ENCODE peak calls at places on chromosomes 7 and 10, in ten cellular contexts. One of them, this sample, is unnamed.
A peak's percentile ranks its signal among the peaks of the same experiment; 100 is the strongest.

GRCh38 chr7:1611708-1612241 is 41.9 kb upstream of the PSMG3 start:
- DNase-seq in stomach: no peak
- DNase-seq in lower leg skin: no peak
- DNase-seq in NB4: no peak
- DNase-seq in spleen: no peak
- DNase-seq in tibial artery: no peak
- DNase-seq in esophagus squamous epithelium: no peak
- DNase-seq in brain microvascular endothelial cell: peak; percentile 27
- DNase-seq in fibroblast of pulmonary artery: peak; percentile 77
- DNase-seq in left ventricle myocardium inferior: no peak
- DNase-seq in this sample: peak; percentile 52

GRCh38 chr7:38306914-38307313 is 33.5 kb upstream of the TARP start:
- DNase-seq in stomach: no peak
- DNase-seq in lower leg skin: no peak
- DNase-seq in NB4: peak; percentile 98
- DNase-seq in spleen: no peak
- DNase-seq in tibial artery: no peak
- DNase-seq in esophagus squamous epithelium: no peak
- DNase-seq in brain microvascular endothelial cell: no peak
- DNase-seq in fibroblast of pulmonary artery: no peak
- DNase-seq in left ventricle myocardium inferior: no peak
- DNase-seq in this sample: no peak

GRCh38 chr7:155212301-155213015 is 85.2 kb upstream of the INSIG1 start:
- DNase-seq in stomach: no peak
- DNase-seq in lower leg skin: no peak
- DNase-seq in NB4: no peak
- DNase-seq in spleen: peak; percentile 59
- DNase-seq in tibial artery: peak; percentile 55
- DNase-seq in esophagus squamous epithelium: no peak
- DNase-seq in brain microvascular endothelial cell: no peak
- DNase-seq in fibroblast of pulmonary artery: no peak
- DNase-seq in left ventricle myocardium inferior: no peak
- DNase-seq in this sample: no peak

GRCh38 chr7:84568786-84569185 is 374.2 kb upstream of the SEMA3A start:
- DNase-seq in stomach: no peak
- DNase-seq in lower leg skin: no peak
- DNase-seq in NB4: no peak
- DNase-seq in spleen: no peak
- DNase-seq in tibial artery: no peak
- DNase-seq in esophagus squamous epithelium: no peak
- DNase-seq in brain microvascular endothelial cell: no peak
- DNase-seq in fibroblast of pulmonary artery: no peak
- DNase-seq in left ventricle myocardium inferior: no peak
- DNase-seq in this sample: no peak

GRCh38 chr10:33385686-33386085 is 51.2 kb upstream of the NRP1 start:
- DNase-seq in stomach: no peak
- DNase-seq in lower leg skin: no peak
- DNase-seq in NB4: no peak
- DNase-seq in spleen: no peak
- DNase-seq in tibial artery: no peak
- DNase-seq in esophagus squamous epithelium: no peak
- DNase-seq in brain microvascular endothelial cell: no peak
- DNase-seq in fibroblast of pulmonary artery: no peak
- DNase-seq in left ventricle myocardium inferior: no peak
- DNase-seq in this sample: no peak

GRCh38 chr7:45087301-45088145 is 1.2 kb downstream of the NACAD start:
- DNase-seq in stomach: no peak
- DNase-seq in lower leg skin: no peak
- DNase-seq in NB4: no peak
- DNase-seq in spleen: peak; percentile 64
- DNase-seq in tibial artery: no peak
- DNase-seq in esophagus squamous epithelium: no peak
- DNase-seq in brain microvascular endothelial cell: no peak
- DNase-seq in fibroblast of pulmonary artery: no peak
- DNase-seq in left ventricle myocardium inferior: no peak
- DNase-seq in this sample: no peak

GRCh38 chr10:77186936-77187335 is 450.7 kb downstream of the KCNMA1 start:
- DNase-seq in stomach: no peak
- DNase-seq in lower leg skin: no peak
- DNase-seq in NB4: no peak
- DNase-seq in spleen: no peak
- DNase-seq in tibial artery: no peak
- DNase-seq in esophagus squamous epithelium: no peak
- DNase-seq in brain microvascular endothelial cell: no peak
- DNase-seq in fibroblast of pulmonary artery: no peak
- DNase-seq in left ventricle myocardium inferior: no peak
- DNase-seq in this sample: no peak

GRCh38 chr10:124539935-124540641 is 78.5 kb downstream of the LHPP start:
- DNase-seq in stomach: peak; percentile 64
- DNase-seq in lower leg skin: peak; percentile 94
- DNase-seq in NB4: peak; percentile 69
- DNase-seq in spleen: peak; percentile 95
- DNase-seq in tibial artery: no peak
- DNase-seq in esophagus squamous epithelium: no peak
- DNase-seq in brain microvascular endothelial cell: no peak
- DNase-seq in fibroblast of pulmonary artery: peak; percentile 54
- DNase-seq in left ventricle myocardium inferior: peak; percentile 71
- DNase-seq in this sample: no peak

GRCh38 chr10:95451150-95451549 is 110.0 kb downstream of the SORBS1 start:
- DNase-seq in stomach: no peak
- DNase-seq in lower leg skin: no peak
- DNase-seq in NB4: no peak
- DNase-seq in spleen: no peak
- DNase-seq in tibial artery: peak; percentile 86
- DNase-seq in esophagus squamous epithelium: no peak
- DNase-seq in brain microvascular endothelial cell: no peak
- DNase-seq in fibroblast of pulmonary artery: no peak
- DNase-seq in left ventricle myocardium inferior: no peak
- DNase-seq in this sample: no peak

GRCh38 chr7:96308253-96308949 is 13.5 kb downstream of the SLC25A13 start:
- DNase-seq in stomach: no peak
- DNase-seq in lower leg skin: no peak
- DNase-seq in NB4: no peak
- DNase-seq in spleen: no peak
- DNase-seq in tibial artery: no peak
- DNase-seq in esophagus squamous epithelium: no peak
- DNase-seq in brain microvascular endothelial cell: no peak
- DNase-seq in fibroblast of pulmonary artery: no peak
- DNase-seq in left ventricle myocardium inferior: no peak
- DNase-seq in this sample: no peak

GRCh38 chr10:34723746-34724145 is 91.3 kb downstream of the PARD3 start:
- DNase-seq in stomach: peak; percentile 58
- DNase-seq in lower leg skin: peak; percentile 83
- DNase-seq in NB4: peak; percentile 37
- DNase-seq in spleen: no peak
- DNase-seq in tibial artery: no peak
- DNase-seq in esophagus squamous epithelium: no peak
- DNase-seq in brain microvascular endothelial cell: peak; percentile 73
- DNase-seq in fibroblast of pulmonary artery: peak; percentile 82
- DNase-seq in left ventricle myocardium inferior: no peak
- DNase-seq in this sample: no peak

GRCh38 chr10:63977329-63977923 is 456.2 kb downstream of the REEP3 start:
- DNase-seq in stomach: no peak
- DNase-seq in lower leg skin: no peak
- DNase-seq in NB4: peak; percentile 62
- DNase-seq in spleen: no peak
- DNase-seq in tibial artery: no peak
- DNase-seq in esophagus squamous epithelium: no peak
- DNase-seq in brain microvascular endothelial cell: peak; percentile 48
- DNase-seq in fibroblast of pulmonary artery: peak; percentile 52
- DNase-seq in left ventricle myocardium inferior: no peak
- DNase-seq in this sample: no peak

GRCh38 chr7:151632750-151633515 is 113.2 kb upstream of the RHEB start:
- DNase-seq in stomach: peak; percentile 61
- DNase-seq in lower leg skin: peak; percentile 88
- DNase-seq in NB4: peak; percentile 93
- DNase-seq in spleen: peak; percentile 93
- DNase-seq in tibial artery: peak; percentile 76
- DNase-seq in esophagus squamous epithelium: peak; percentile 6
- DNase-seq in brain microvascular endothelial cell: peak; percentile 52
- DNase-seq in fibroblast of pulmonary artery: peak; percentile 43
- DNase-seq in left ventricle myocardium inferior: peak; percentile 57
- DNase-seq in this sample: no peak

GRCh38 chr10:112832361-112832878 is 117.6 kb upstream of the TCF7L2 start:
- DNase-seq in stomach: no peak
- DNase-seq in lower leg skin: no peak
- DNase-seq in NB4: no peak
- DNase-seq in spleen: no peak
- DNase-seq in tibial artery: no peak
- DNase-seq in esophagus squamous epithelium: no peak
- DNase-seq in brain microvascular endothelial cell: no peak
- DNase-seq in fibroblast of pulmonary artery: no peak
- DNase-seq in left ventricle myocardium inferior: no peak
- DNase-seq in this sample: no peak

GRCh38 chr10:106956216-106956915 is 208.1 kb downstream of the SORCS1 start:
- DNase-seq in stomach: no peak
- DNase-seq in lower leg skin: no peak
- DNase-seq in NB4: no peak
- DNase-seq in spleen: no peak
- DNase-seq in tibial artery: no peak
- DNase-seq in esophagus squamous epithelium: no peak
- DNase-seq in brain microvascular endothelial cell: no peak
- DNase-seq in fibroblast of pulmonary artery: no peak
- DNase-seq in left ventricle myocardium inferior: no peak
- DNase-seq in this sample: no peak

GRCh38 chr7:102169651-102170416 is 116.8 kb upstream of the SH2B2 start:
- DNase-seq in stomach: no peak
- DNase-seq in lower leg skin: no peak
- DNase-seq in NB4: no peak
- DNase-seq in spleen: no peak
- DNase-seq in tibial artery: no peak
- DNase-seq in esophagus squamous epithelium: no peak
- DNase-seq in brain microvascular endothelial cell: peak; percentile 59
- DNase-seq in fibroblast of pulmonary artery: peak; percentile 73
- DNase-seq in left ventricle myocardium inferior: no peak
- DNase-seq in this sample: no peak
- H3K4me3 ChIP-seq in stomach: no peak overlapping the region
- H3K4me3 ChIP-seq in lower leg skin: no peak overlapping the region
- H3K4me3 ChIP-seq in NB4: no peak overlapping the region
- H3K4me3 ChIP-seq in spleen: peak overlapping the region; percentile 10
- H3K4me3 ChIP-seq in tibial artery: no peak overlapping the region
- H3K4me3 ChIP-seq in esophagus squamous epithelium: no peak overlapping the region
- H3K4me3 ChIP-seq in brain microvascular endothelial cell: peak overlapping the region; percentile 18
- H3K4me3 ChIP-seq in fibroblast of pulmonary artery: no peak overlapping the region
- H3K4me3 ChIP-seq in left ventricle myocardium inferior: peak overlapping the region; percentile 27
- H3K4me3 ChIP-seq in this sample: peak overlapping the region; percentile 9

DNA sequence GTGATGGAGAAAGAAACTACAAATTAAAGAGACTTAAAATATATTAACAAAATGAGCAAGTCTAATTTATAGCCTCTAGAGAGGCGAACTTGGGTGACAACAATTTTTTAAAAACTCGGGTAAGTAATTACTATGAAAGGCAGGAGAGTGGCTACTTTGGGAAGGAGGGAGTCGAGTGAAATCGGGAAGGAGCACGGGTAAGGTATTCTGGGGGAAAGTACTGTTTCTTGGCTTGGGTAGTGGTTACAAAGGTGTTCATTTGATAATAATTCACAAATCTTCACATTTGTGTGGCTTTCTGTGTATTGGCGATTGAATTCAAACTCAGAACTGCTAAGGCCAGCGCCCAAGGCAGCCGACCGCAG is 32.9 kb upstream of the GRID1 start:
- DNase-seq in stomach: no peak
- DNase-seq in lower leg skin: no peak
- DNase-seq in NB4: no peak
- DNase-seq in spleen: no peak
- DNase-seq in tibial artery: no peak
- DNase-seq in esophagus squamous epithelium: no peak
- DNase-seq in brain microvascular endothelial cell: no peak
- DNase-seq in fibroblast of pulmonary artery: no peak
- DNase-seq in left ventricle myocardium inferior: no peak
- DNase-seq in this sample: no peak
- H3K4me3 ChIP-seq in stomach: peak overlapping the region; percentile 54
- H3K4me3 ChIP-seq in lower leg skin: no peak overlapping the region
- H3K4me3 ChIP-seq in NB4: no peak overlapping the region
- H3K4me3 ChIP-seq in spleen: peak overlapping the region; percentile 93
- H3K4me3 ChIP-seq in tibial artery: peak overlapping the region; percentile 64
- H3K4me3 ChIP-seq in esophagus squamous epithelium: peak overlapping the region; percentile 71
- H3K4me3 ChIP-seq in brain microvascular endothelial cell: no peak overlapping the region
- H3K4me3 ChIP-seq in fibroblast of pulmonary artery: peak overlapping the region; percentile 62
- H3K4me3 ChIP-seq in left ventricle myocardium inferior: peak overlapping the region; percentile 77
- H3K4me3 ChIP-seq in this sample: peak overlapping the region; percentile 64

GRCh38 chr7:143407296-143408246 is 1.1 kb downstream of the EPHA1 start:
- DNase-seq in stomach: no peak
- DNase-seq in lower leg skin: peak; percentile 81
- DNase-seq in NB4: peak; percentile 85
- DNase-seq in spleen: no peak
- DNase-seq in tibial artery: no peak
- DNase-seq in esophagus squamous epithelium: no peak
- DNase-seq in brain microvascular endothelial cell: no peak
- DNase-seq in fibroblast of pulmonary artery: no peak
- DNase-seq in left ventricle myocardium inferior: no peak
- DNase-seq in this sample: no peak

GRCh38 chr7:143410523-143411004 is 1.9 kb upstream of the EPHA1 start:
- DNase-seq in stomach: no peak
- DNase-seq in lower leg skin: peak; percentile 91
- DNase-seq in NB4: peak; percentile 98
- DNase-seq in spleen: no peak
- DNase-seq in tibial artery: no peak
- DNase-seq in esophagus squamous epithelium: no peak
- DNase-seq in brain microvascular endothelial cell: no peak
- DNase-seq in fibroblast of pulmonary artery: peak; percentile 88
- DNase-seq in left ventricle myocardium inferior: no peak
- DNase-seq in this sample: no peak

GRCh38 chr7:143405671-143406352 is 2.8 kb downstream of the EPHA1 start:
- DNase-seq in stomach: no peak
- DNase-seq in lower leg skin: peak; percentile 54
- DNase-seq in NB4: no peak
- DNase-seq in spleen: no peak
- DNase-seq in tibial artery: no peak
- DNase-seq in esophagus squamous epithelium: no peak
- DNase-seq in brain microvascular endothelial cell: no peak
- DNase-seq in fibroblast of pulmonary artery: no peak
- DNase-seq in left ventricle myocardium inferior: no peak
- DNase-seq in this sample: no peak

GRCh38 chr7:143408247-143408685 is 390 bp downstream of the EPHA1 start:
- DNase-seq in stomach: no peak
- DNase-seq in lower leg skin: peak; percentile 84
- DNase-seq in NB4: no peak
- DNase-seq in spleen: no peak
- DNase-seq in tibial artery: no peak
- DNase-seq in esophagus squamous epithelium: no peak
- DNase-seq in brain microvascular endothelial cell: no peak
- DNase-seq in fibroblast of pulmonary artery: no peak
- DNase-seq in left ventricle myocardium inferior: no peak
- DNase-seq in this sample: no peak

GRCh38 chr7:143408686-143409551 is at the start of gene EPHA1:
- DNase-seq in stomach: peak; percentile 78
- DNase-seq in lower leg skin: peak; percentile 83
- DNase-seq in NB4: peak; percentile 60
- DNase-seq in spleen: no peak
- DNase-seq in tibial artery: no peak
- DNase-seq in esophagus squamous epithelium: no peak
- DNase-seq in brain microvascular endothelial cell: no peak
- DNase-seq in fibroblast of pulmonary artery: no peak
- DNase-seq in left ventricle myocardium inferior: no peak
- DNase-seq in this sample: peak; percentile 35
- H3K4me3 ChIP-seq in stomach: peak within 1 kb of the TSS; percentile 60
- H3K4me3 ChIP-seq in lower leg skin: peak within 1 kb of the TSS; percentile 15
- H3K4me3 ChIP-seq in NB4: peak within 1 kb of the TSS; percentile 64
- H3K4me3 ChIP-seq in spleen: peak within 1 kb of the TSS; percentile 70
- H3K4me3 ChIP-seq in tibial artery: peak within 1 kb of the TSS; percentile 9
- H3K4me3 ChIP-seq in esophagus squamous epithelium: peak within 1 kb of the TSS; percentile 68
- H3K4me3 ChIP-seq in brain microvascular endothelial cell: no peak within 1 kb of the TSS
- H3K4me3 ChIP-seq in fibroblast of pulmonary artery: no peak within 1 kb of the TSS
- H3K4me3 ChIP-seq in left ventricle myocardium inferior: peak within 1 kb of the TSS; percentile 48
- H3K4me3 ChIP-seq in this sample: peak within 1 kb of the TSS; percentile 35

GRCh38 chr7:115274-115911 is 77.0 kb upstream of the FAM20C start:
- DNase-seq in stomach: no peak
- DNase-seq in lower leg skin: peak; percentile 85
- DNase-seq in NB4: peak; percentile 90
- DNase-seq in spleen: no peak
- DNase-seq in tibial artery: no peak
- DNase-seq in esophagus squamous epithelium: no peak
- DNase-seq in brain microvascular endothelial cell: no peak
- DNase-seq in fibroblast of pulmonary artery: peak; percentile 87
- DNase-seq in left ventricle myocardium inferior: no peak
- DNase-seq in this sample: no peak
- H3K4me3 ChIP-seq in stomach: no peak overlapping the region
- H3K4me3 ChIP-seq in lower leg skin: no peak overlapping the region
- H3K4me3 ChIP-seq in NB4: no peak overlapping the region
- H3K4me3 ChIP-seq in spleen: peak overlapping the region; percentile 24
- H3K4me3 ChIP-seq in tibial artery: no peak overlapping the region
- H3K4me3 ChIP-seq in esophagus squamous epithelium: no peak overlapping the region
- H3K4me3 ChIP-seq in brain microvascular endothelial cell: no peak overlapping the region
- H3K4me3 ChIP-seq in fibroblast of pulmonary artery: no peak overlapping the region
- H3K4me3 ChIP-seq in left ventricle myocardium inferior: no peak overlapping the region
- H3K4me3 ChIP-seq in this sample: no peak overlapping the region

This sample was measured in dorsolateral prefrontal cortex.